ENCODE peak calls at places on chromosomes 16 and 17, in six cellular contexts. B is Caco-2, A is tibial artery, U is IMR-90, M is thoracic aorta, R is AG10803. Q is an unnamed sample.

GRCh38 chr16:84360170-84360569 is 8.2 kb upstream of the ATP2C2 start:
- DNase-seq in B (no peak), A (no peak), U (peak; percentile 25), M (no peak), R (no peak), Q (no peak)

GRCh38 chr17:74274703-74275340 is 788 bp downstream of the DNAI2 start:
- DNase-seq in B (no peak), A (no peak), U (no peak), M (no peak), R (no peak), Q (no peak)

GRCh38 chr16:72291121-72291520 is 119.2 kb upstream of the PMFBP1 start:
- DNase-seq in B (no peak), A (no peak), U (no peak), M (no peak), R (peak; percentile 82), Q (peak; percentile 69)

GRCh38 chr16:49998991-49999390 is 26.0 kb upstream of the CNEP1R1 start:
- DNase-seq in B (no peak), A (no peak), U (no peak), M (no peak), R (no peak), Q (no peak)

GRCh38 chr17:12422632-12423031 is 243.1 kb upstream of the MYOCD start:
- DNase-seq in B (no peak), A (no peak), U (no peak), M (no peak), R (no peak), Q (no peak)

GRCh38 chr17:46848534-46848933 is 2.8 kb upstream of the WNT9B start:
- DNase-seq in B (no peak), A (no peak), U (no peak), M (no peak), R (no peak), Q (no peak)

GRCh38 chr17:56441331-56441730 is 152.2 kb upstream of the NOG start:
- DNase-seq in B (no peak), A (no peak), U (peak; percentile 81), M (no peak), R (peak; percentile 24), Q (peak; percentile 82)

GRCh38 chr16:27237229-27238015 is 31.1 kb downstream of the NSMCE1 start:
- DNase-seq in B (no peak), A (peak; percentile 62), U (no peak), M (no peak), R (peak; percentile 38), Q (no peak)

GRCh38 chr17:18928726-18929125 is 23.2 kb upstream of the SLC5A10 start:
- DNase-seq in B (no peak), A (no peak), U (no peak), M (no peak), R (no peak), Q (no peak)

GRCh38 chr16:88826070-88826840 is 14.5 kb upstream of the APRT start:
- DNase-seq in B (no peak), A (no peak), U (no peak), M (no peak), R (no peak), Q (no peak)

GRCh38 chr16:75486014-75486404 is 9.2 kb downstream of the CHST6 start:
- DNase-seq in B (peak; percentile 30), A (no peak), U (no peak), M (no peak), R (no peak), Q (no peak)

GRCh38 chr17:40323731-40324650 is 15.0 kb downstream of the RARA start:
- DNase-seq in B (no peak), A (peak; percentile 83), U (peak; percentile 44), M (peak; percentile 89), R (peak; percentile 72), Q (no peak)

GRCh38 chr17:21287703-21288449 is 3.4 kb downstream of the MAP2K3 start:
- DNase-seq in B (no peak), A (peak; percentile 99), U (peak; percentile 97), M (peak; percentile 94), R (peak; percentile 97), Q (peak; percentile 95)

GRCh38 chr17:36740157-36740556 is 138.8 kb downstream of the MRM1 start:
- DNase-seq in B (no peak), A (no peak), U (no peak), M (no peak), R (no peak), Q (no peak)

GRCh38 chr16:27463741-27464662 is 62.0 kb downstream of the IL21R start:
- DNase-seq in B (no peak), A (no peak), U (no peak), M (no peak), R (no peak), Q (no peak)

GRCh38 chr17:64230551-64231408 is 32.3 kb downstream of the TEX2 start:
- DNase-seq in B (no peak), A (no peak), U (peak; percentile 97), M (no peak), R (peak; percentile 96), Q (peak; percentile 98)

GRCh38 chr16:68636064-68636551 is 9.0 kb upstream of the CDH3 start:
- DNase-seq in B (no peak), A (no peak), U (no peak), M (no peak), R (no peak), Q (no peak)

GRCh38 chr16:11666108-11667055 is 1.9 kb upstream of the SNN start:
- DNase-seq in B (no peak), A (no peak), U (no peak), M (no peak), R (no peak), Q (no peak)

GRCh38 chr17:49201481-49201927 is 8.9 kb downstream of the GNGT2 start:
- DNase-seq in B (no peak), A (no peak), U (peak; percentile 78), M (no peak), R (peak; percentile 70), Q (peak; percentile 66)

GRCh38 chr16:56916571-56917403 is 15.2 kb upstream of the HERPUD1 start:
- DNase-seq in B (no peak), A (peak; percentile 56), U (no peak), M (no peak), R (no peak), Q (no peak)

GRCh38 chr16:29720703-29721102 is 25.1 kb downstream of the C16orf54 start:
- DNase-seq in B (no peak), A (no peak), U (no peak), M (no peak), R (no peak), Q (no peak)

GRCh38 chr16:1771864-1772361 is 570 bp upstream of the NME3 start:
- DNase-seq in B (no peak), A (no peak), U (no peak), M (no peak), R (no peak), Q (no peak)

GRCh38 chr17:60392845-60393702 is 1.1 kb upstream of the USP32 start:
- DNase-seq in B (peak; percentile 21), A (no peak), U (peak; percentile 60), M (no peak), R (peak; percentile 40), Q (peak; percentile 18)

GRCh38 chr17:38693700-38694329 is 11.3 kb upstream of the MLLT6 start:
- DNase-seq in B (no peak), A (peak; percentile 96), U (peak; percentile 51), M (no peak), R (peak; percentile 80), Q (peak; percentile 29)

GRCh38 chr17:61186996-61187395 is 212.6 kb upstream of the TBX2 start:
- DNase-seq in B (no peak), A (no peak), U (no peak), M (no peak), R (no peak), Q (no peak)

GRCh38 chr17:74552037-74552436 is 6.1 kb upstream of the CD300C start:
- DNase-seq in B (no peak), A (no peak), U (no peak), M (no peak), R (peak; percentile 3), Q (no peak)

GRCh38 chr16:68400924-68401460 is 47.3 kb downstream of the SMPD3 start:
- DNase-seq in B (no peak), A (no peak), U (no peak), M (no peak), R (no peak), Q (no peak)

GRCh38 chr16:29849505-29849904 is 13.5 kb downstream of the CDIPT start:
- DNase-seq in B (peak; percentile 62), A (no peak), U (no peak), M (no peak), R (no peak), Q (no peak)

GRCh38 chr17:10681866-10682446 is 15.4 kb downstream of the SCO1 start:
- DNase-seq in B (no peak), A (no peak), U (peak; percentile 54), M (no peak), R (peak; percentile 89), Q (peak; percentile 55)

DNA sequence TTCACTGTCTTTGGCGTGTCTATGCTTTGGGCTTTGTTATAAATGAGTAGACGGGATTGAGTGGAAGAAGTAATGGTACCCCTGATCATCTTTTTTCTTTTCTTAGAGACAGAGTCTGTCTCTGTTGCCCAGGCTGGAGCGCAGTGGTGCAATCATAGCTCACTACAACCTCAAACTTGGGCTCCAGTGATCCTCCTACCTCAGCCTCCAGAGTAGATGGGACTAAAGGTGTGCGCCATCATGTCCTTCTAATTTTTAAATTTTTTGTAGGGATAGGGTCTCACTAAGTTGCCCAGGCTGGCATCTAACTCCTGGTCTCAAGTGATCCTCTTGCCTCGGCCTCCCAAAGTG is 14.9 kb upstream of the GPRC5B start:
- DNase-seq in B (no peak), A (no peak), U (no peak), M (no peak), R (no peak), Q (no peak)
- TF ChIP-seq CTCF in B (no peak), A (no peak), U (no peak), M (no peak), R (no peak), Q (peak; percentile 42)

GRCh38 chr17:3043737-3044365 is 19.6 kb downstream of the OR1D5 start:
- DNase-seq in B (peak; percentile 75), A (peak; percentile 45), U (no peak), M (no peak), R (no peak), Q (no peak)
- TF ChIP-seq CTCF in B (peak; percentile 64), A (no peak), U (no peak), M (no peak), R (no peak), Q (peak; percentile 67)

GRCh38 chr16:10566613-10567012 is 13.8 kb downstream of the EMP2 start:
- DNase-seq in B (no peak), A (no peak), U (no peak), M (no peak), R (no peak), Q (no peak)
- TF ChIP-seq CTCF in B (peak; percentile 17), A (no peak), U (no peak), M (no peak), R (no peak), Q (no peak)

DNA sequence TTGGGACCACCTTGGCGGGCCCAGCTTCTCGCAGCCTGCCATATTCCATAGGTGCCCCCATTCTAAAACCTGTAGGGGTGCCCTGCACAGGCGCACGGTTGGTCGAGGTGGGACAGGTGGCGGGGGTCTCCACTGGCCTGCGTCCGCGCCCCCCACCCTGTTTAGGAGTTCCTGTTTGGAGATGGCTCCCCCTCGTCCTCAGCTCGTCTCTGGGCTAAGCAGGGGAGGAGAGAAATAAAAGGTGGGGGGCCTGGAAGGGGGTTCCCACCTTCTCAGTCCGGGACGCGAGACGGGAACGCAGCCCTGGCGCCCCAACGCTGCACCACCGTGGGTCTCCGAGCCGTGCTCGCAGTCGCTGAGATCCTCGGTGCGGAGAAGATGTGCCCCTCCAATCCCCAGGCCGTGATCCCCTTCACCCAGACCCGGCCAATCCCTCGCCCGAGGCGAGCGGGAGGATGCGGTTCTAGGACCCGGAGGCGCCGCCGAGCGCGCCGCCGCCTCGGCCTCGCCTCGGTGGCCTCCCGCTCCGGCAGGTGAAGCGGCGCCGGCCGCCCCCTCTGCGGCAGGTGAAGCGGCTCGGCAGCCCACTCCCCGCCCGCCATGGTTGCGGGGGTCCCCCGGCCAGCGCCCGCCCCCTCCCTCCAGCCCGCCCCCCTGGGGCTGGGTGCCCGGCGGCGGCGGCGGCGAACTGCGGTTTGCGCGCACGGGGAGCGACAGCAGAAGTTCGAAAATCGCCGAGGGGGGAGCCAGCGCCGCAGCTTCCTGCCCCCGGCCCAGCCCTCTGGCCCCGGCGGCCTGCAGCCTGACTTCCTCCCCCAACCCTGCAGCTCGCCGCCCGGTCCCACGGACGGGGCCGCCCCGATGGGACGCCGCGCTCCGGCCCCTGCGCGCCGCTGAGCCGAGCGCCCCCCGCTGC is at the start of gene FMNL1:
- DNase-seq in B (no peak), A (peak; percentile 76), U (no peak), M (no peak), R (peak; percentile 15), Q (no peak)
- TF ChIP-seq CTCF in B (no peak), A (no peak), U (no peak), M (no peak), R (no peak), Q (no peak)